ENCODE peak calls at places on chromosomes 12 and 14, in six cellular contexts. K is HAP-1; O is left lobe of liver; W is activated naive CD8-positive, alpha-beta T cell treated with anti-CD3 and anti-CD28 coated beads, Interleukin-2, amount 50 U/mL, for 24 hours; I is activated T-cell treated with anti-CD3 and anti-CD28 coated beads for 48 hours; T is AG09309. V is an unnamed sample.

GRCh38 chr12:5189173-5189572 is 145.5 kb downstream of the KCNA5 start:
- DNase-seq in K (no peak), O (no peak), W (no peak), I (no peak), T (no peak), V (no peak)

GRCh38 chr12:19205120-19205519 is 75.6 kb downstream of the PLEKHA5 start:
- DNase-seq in K (no peak), O (no peak), W (no peak), I (no peak), T (no peak), V (no peak)

GRCh38 chr12:12376636-12377448 is 20.0 kb downstream of the BORCS5 start:
- DNase-seq in K (peak; percentile 28), O (no peak), W (no peak), I (no peak), T (peak; percentile 55), V (no peak)

GRCh38 chr12:51028126-51028810 is 2.1 kb upstream of the SLC11A2 start:
- DNase-seq in K (peak; percentile 71), O (no peak), W (no peak), I (no peak), T (no peak), V (no peak)

GRCh38 chr12:87266305-87266704 is 762.9 kb downstream of the C12orf50 start:
- DNase-seq in K (no peak), O (no peak), W (no peak), I (no peak), T (no peak), V (no peak)

GRCh38 chr12:83067981-83068380 is 381.3 kb downstream of the TMTC2 start:
- DNase-seq in K (no peak), O (no peak), W (no peak), I (no peak), T (no peak), V (no peak)

GRCh38 chr12:92571169-92571568 is 131.6 kb upstream of the PLEKHG7 start:
- DNase-seq in K (no peak), O (no peak), W (no peak), I (no peak), T (no peak), V (no peak)

GRCh38 chr14:95555053-95555452 is 20.2 kb downstream of the GLRX5 start:
- DNase-seq in K (no peak), O (no peak), W (no peak), I (no peak), T (no peak), V (no peak)

GRCh38 chr14:29846339-29847129 is 81.1 kb downstream of the PRKD1 start:
- DNase-seq in K (no peak), O (no peak), W (no peak), I (no peak), T (no peak), V (no peak)

GRCh38 chr12:46209914-46210834 is 58.7 kb downstream of the SLC38A1 start:
- DNase-seq in K (no peak), O (peak; percentile 60), W (peak; percentile 77), I (peak; percentile 62), T (no peak), V (peak; percentile 37)

GRCh38 chr12:50790081-50790480 is 26.2 kb downstream of the ATF1 start:
- DNase-seq in K (no peak), O (no peak), W (no peak), I (no peak), T (no peak), V (no peak)

GRCh38 chr14:94217116-94217515 is 43.0 kb downstream of the PPP4R4 start:
- DNase-seq in K (no peak), O (no peak), W (no peak), I (no peak), T (no peak), V (no peak)

GRCh38 chr12:42104087-42104486 is 40.6 kb downstream of the GXYLT1 start:
- DNase-seq in K (no peak), O (no peak), W (no peak), I (no peak), T (no peak), V (no peak)

GRCh38 chr14:54691525-54692260 is 124.8 kb downstream of the SAMD4A start:
- DNase-seq in K (peak; percentile 83), O (peak; percentile 78), W (peak; percentile 57), I (peak; percentile 47), T (no peak), V (peak; percentile 85)

GRCh38 chr14:55881577-55882241 is 236.5 kb upstream of the PELI2 start:
- DNase-seq in K (no peak), O (no peak), W (no peak), I (no peak), T (no peak), V (no peak)

GRCh38 chr14:68707496-68707895 is 85.4 kb downstream of the ZFP36L1 start:
- DNase-seq in K (no peak), O (no peak), W (no peak), I (no peak), T (no peak), V (no peak)

GRCh38 chr14:54796961-54797360 is 105.7 kb downstream of the GCH1 start:
- DNase-seq in K (no peak), O (no peak), W (no peak), I (no peak), T (no peak), V (no peak)

GRCh38 chr14:73725116-73726024 is 11.2 kb upstream of the PNMA1 start:
- DNase-seq in K (peak; percentile 6), O (no peak), W (no peak), I (peak; percentile 25), T (no peak), V (no peak)

GRCh38 chr14:35855886-35856481 is 29.8 kb downstream of the BRMS1L start:
- DNase-seq in K (no peak), O (no peak), W (no peak), I (no peak), T (no peak), V (no peak)

GRCh38 chr12:92556141-92556540 is 146.6 kb upstream of the PLEKHG7 start:
- DNase-seq in K (no peak), O (no peak), W (no peak), I (no peak), T (no peak), V (no peak)

GRCh38 chr14:75522224-75522764 is at the start of gene BATF:
- DNase-seq in K (no peak), O (no peak), W (peak; percentile 69), I (no peak), T (no peak), V (no peak)

GRCh38 chr12:47777741-47778558 is 4.9 kb downstream of the SLC48A1 start:
- DNase-seq in K (no peak), O (no peak), W (no peak), I (no peak), T (no peak), V (no peak)